ENCODE peak calls at places on chromosomes 1 and 21, in seven cellular contexts. Z is gastrocnemius medialis, G is NCI-H187 treated with DMSO at 0.1 percent for 48 hours, M is AG10803, K is iPS DF 19.7, T is ovary, I is fibroblast of lung. E is an unnamed sample.

GRCh38 chr1:116501041-116501869 is 69.6 kb downstream of the CD58 start:
- DNase-seq in M (no peak), T (no peak), Z (no peak), G (no peak), K (no peak), I (no peak), E (no peak)

GRCh38 chr1:31869473-31869872 is 53.7 kb upstream of the SPOCD1 start:
- DNase-seq in T (no peak), Z (no peak), M (no peak), G (no peak), I (no peak), K (no peak), E (no peak)

GRCh38 chr21:35508389-35508888 is 459.3 kb upstream of the RUNX1 start:
- DNase-seq in Z (peak), G (no peak), K (no peak), T (no peak), M (peak), I (peak), E (no peak)

GRCh38 chr1:28807046-28807445 is 4.9 kb upstream of the OPRD1 start:
- DNase-seq in K (no peak), M (no peak), G (no peak), I (no peak), Z (no peak), T (no peak), E (no peak)

GRCh38 chr1:220874201-220874655 is 5.0 kb upstream of the HLX start:
- DNase-seq in T (no peak), I (no peak), M (peak), K (no peak), G (no peak), Z (no peak), E (no peak)

GRCh38 chr21:36229181-36229580 is 72.6 kb downstream of the DOP1B start:
- DNase-seq in T (no peak), K (no peak), I (peak), G (no peak), M (no peak), Z (no peak), E (no peak)

GRCh38 chr1:164360265-164360664 is 198.7 kb upstream of the PBX1 start:
- DNase-seq in T (no peak), G (no peak), K (no peak), M (no peak), Z (no peak), I (no peak), E (no peak)

GRCh38 chr1:179126338-179127060 is 44.6 kb downstream of the TOR3A start:
- DNase-seq in I (peak), Z (no peak), M (no peak), K (no peak), G (no peak), T (no peak), E (no peak)

GRCh38 chr1:156811171-156811570 is 5.5 kb downstream of the SH2D2A start:
- DNase-seq in M (no peak), I (no peak), K (no peak), G (no peak), T (no peak), Z (no peak), E (no peak)

GRCh38 chr1:164726235-164726634 is 167.3 kb downstream of the PBX1 start:
- DNase-seq in K (no peak), Z (no peak), M (peak), I (peak), T (no peak), G (no peak), E (no peak)

GRCh38 chr1:104266612-104267011 is 516.9 kb downstream of the AMY1C start:
- DNase-seq in I (no peak), M (no peak), K (no peak), T (no peak), Z (no peak), G (no peak), E (no peak)

GRCh38 chr1:67700692-67701410 is 15.8 kb downstream of the GADD45A start:
- DNase-seq in G (no peak), M (no peak), Z (no peak), K (peak), T (no peak), I (peak), E (peak)

GRCh38 chr1:21369905-21370304 is 70.0 kb upstream of the NBPF3 start:
- DNase-seq in Z (no peak), G (no peak), I (no peak), K (no peak), M (no peak), T (no peak), E (no peak)

GRCh38 chr1:151340870-151341754 is 5.9 kb downstream of the RFX5 start:
- DNase-seq in T (peak), G (peak), I (peak), Z (no peak), K (peak), M (peak), E (peak)

GRCh38 chr1:7469255-7469938 is 301.7 kb upstream of the VAMP3 start:
- DNase-seq in K (no peak), Z (no peak), G (no peak), M (peak), I (peak), T (no peak), E (no peak)

GRCh38 chr1:218898921-218899320 is 274.8 kb upstream of the LYPLAL1 start:
- DNase-seq in G (no peak), K (no peak), T (no peak), I (no peak), Z (no peak), M (no peak), E (no peak)

GRCh38 chr1:226223786-226224244 is 351 bp downstream of the MIXL1 start:
- DNase-seq in M (no peak), Z (no peak), I (peak), G (no peak), T (peak), K (no peak), E (no peak)

GRCh38 chr1:236041899-236042618 is 22.8 kb downstream of the NID1 start:
- DNase-seq in Z (no peak), M (no peak), K (no peak), G (no peak), T (no peak), I (no peak), E (no peak)

GRCh38 chr1:179142889-179143299 is 61.0 kb downstream of the TOR3A start:
- DNase-seq in K (no peak), Z (no peak), I (peak), G (no peak), T (no peak), M (peak), E (no peak)

GRCh38 chr1:76110662-76111061 is 36.1 kb downstream of the ST6GALNAC3 start:
- DNase-seq in K (no peak), T (no peak), I (peak), M (no peak), Z (no peak), G (no peak), E (no peak)

GRCh38 chr1:102970496-102971078 is 137.7 kb downstream of the COL11A1 start:
- DNase-seq in G (no peak), Z (no peak), M (peak), I (peak), K (peak), T (no peak), E (no peak)

GRCh38 chr1:214281902-214282695 is 1.1 kb downstream of the SMYD2 start:
- DNase-seq in T (no peak), Z (no peak), G (no peak), M (peak), K (no peak), I (peak), E (no peak)

GRCh38 chr1:92832537-92833160 is 809 bp downstream of the RPL5 start:
- DNase-seq in Z (no peak), I (peak), K (no peak), M (peak), G (no peak), T (no peak), E (peak)

GRCh38 chr1:156992215-156992614 is 53.3 kb downstream of the ARHGEF11 start:
- DNase-seq in K (no peak), G (no peak), T (no peak), Z (no peak), M (no peak), I (no peak), E (no peak)

GRCh38 chr1:119920104-119920968 is 24.0 kb upstream of the ADAM30 start:
- DNase-seq in K (no peak), G (no peak), M (no peak), Z (no peak), T (no peak), I (no peak), E (no peak)

GRCh38 chr1:244210884-244211558 is 159.9 kb downstream of the ZBTB18 start:
- DNase-seq in Z (peak), T (no peak), K (peak), I (no peak), M (no peak), G (no peak), E (no peak)

GRCh38 chr1:89407355-89407754 is 43.5 kb downstream of the GBP6 start:
- DNase-seq in T (no peak), Z (no peak), I (no peak), G (no peak), K (no peak), M (peak), E (peak)

GRCh38 chr1:38697387-38697786 is 162.2 kb downstream of the RRAGC start:
- DNase-seq in M (no peak), Z (no peak), I (no peak), G (no peak), K (no peak), T (no peak), E (no peak)

GRCh38 chr1:210332719-210333398 is 4.2 kb downstream of the HHAT start:
- DNase-seq in T (no peak), K (no peak), Z (no peak), I (peak), G (no peak), M (no peak), E (peak)

GRCh38 chr21:17554619-17555472 is 42.0 kb downstream of the CXADR start:
- DNase-seq in Z (no peak), M (peak), K (no peak), I (peak), T (no peak), G (peak), E (no peak)

GRCh38 chr1:9426291-9426711 is 113.0 kb upstream of the SLC25A33 start:
- DNase-seq in M (no peak), I (peak), T (no peak), G (no peak), Z (no peak), K (no peak), E (peak)

GRCh38 chr1:32695098-32695904 is 7.3 kb downstream of the SYNC start:
- DNase-seq in Z (peak), M (peak), K (no peak), I (peak), T (peak), G (no peak), E (no peak)

GRCh38 chr1:231600461-231600976 is 26.1 kb upstream of the DISC1 start:
- DNase-seq in T (no peak), G (no peak), I (peak), Z (no peak), M (peak), K (no peak), E (no peak)